ENCODE peak calls at places on chromosome 4, in nine cellular contexts. O is fibroblast of lung, H is RCC 7860, Z is esophagus muscularis mucosa, U is HL-60, X is H54, S is KBM-7, P is psoas muscle, Q is LHCN-M2. T is an unnamed sample.

GRCh38 chr4:60201052-60201673 is 999.0 kb upstream of the ADGRL3 start:
- DNase-seq in O (peak), H (peak), Z (no peak), U (peak), X (no peak), S (peak), P (no peak), Q (peak), T (peak)

GRCh38 chr4:6277139-6277802 is 7.6 kb downstream of the WFS1 start:
- DNase-seq in O (no peak), H (no peak), Z (no peak), U (no peak), X (no peak), S (no peak), P (no peak), Q (no peak), T (no peak)

GRCh38 chr4:100372432-100372831 is 145.4 kb downstream of the EMCN start:
- DNase-seq in O (no peak), H (no peak), Z (no peak), U (peak), X (no peak), S (no peak), P (no peak), Q (peak), T (no peak)

GRCh38 chr4:139609647-139610046 is 53.6 kb upstream of the SETD7 start:
- DNase-seq in O (peak), H (no peak), Z (no peak), U (no peak), X (no peak), S (peak), P (no peak), Q (peak), T (no peak)

GRCh38 chr4:61828960-61829359 is 628.8 kb downstream of the ADGRL3 start:
- DNase-seq in O (no peak), H (no peak), Z (no peak), U (no peak), X (no peak), S (no peak), P (no peak), Q (no peak), T (no peak)

GRCh38 chr4:143356493-143356892 is 19.8 kb downstream of the GAB1 start:
- DNase-seq in O (no peak), H (no peak), Z (no peak), U (no peak), X (no peak), S (no peak), P (no peak), Q (no peak), T (no peak)

GRCh38 chr4:168514249-168514852 is 17.5 kb downstream of the PALLD start:
- DNase-seq in O (peak), H (peak), Z (no peak), U (no peak), X (no peak), S (peak), P (no peak), Q (no peak), T (peak)

GRCh38 chr4:73021634-73022033 is 47.9 kb downstream of the COX18 start:
- DNase-seq in O (peak), H (peak), Z (no peak), U (peak), X (peak), S (peak), P (no peak), Q (peak), T (peak)

T was measured in putamen.